ENCODE peak calls at places on chromosomes 4 and X, in nine cellular contexts. A is AG10803, O is coronary artery, G is K562, Q is AG09309, F is astrocyte of the spinal cord, S is GM06990, X is gastrocnemius medialis, N is cardiac muscle cell. B is an unnamed sample.
A peak's percentile ranks its signal among the peaks of the same experiment; 100 is the strongest.

GRCh38 chrX:88425739-88426138 is 321.3 kb upstream of the CPXCR1 start:
- DNase-seq in A (no peak), O (no peak), G (no peak), Q (no peak), F (no peak), S (no peak), X (no peak), N (no peak), B (no peak)

GRCh38 chr4:181289203-181289602 is 954.0 kb upstream of the TENM3 start:
- DNase-seq in A (no peak), O (no peak), G (no peak), Q (no peak), F (no peak), S (no peak), X (no peak), N (no peak), B (no peak)

GRCh38 chr4:159206427-159206871 is 103.6 kb downstream of the RAPGEF2 start:
- DNase-seq in A (peak; percentile 47), O (no peak), G (no peak), Q (no peak), F (peak; percentile 36), S (peak; percentile 37), X (no peak), N (no peak), B (no peak)

GRCh38 chr4:169846396-169846795 is 88.7 kb upstream of the HPF1 start:
- DNase-seq in A (no peak), O (no peak), G (no peak), Q (no peak), F (no peak), S (no peak), X (no peak), N (no peak), B (peak; percentile 72)

GRCh38 chr4:159071178-159071968 is 31.5 kb upstream of the RAPGEF2 start:
- DNase-seq in A (peak; percentile 76), O (no peak), G (no peak), Q (no peak), F (peak; percentile 87), S (no peak), X (no peak), N (peak; percentile 51), B (peak; percentile 24)

GRCh38 chr4:183291070-183291469 is 29.0 kb downstream of the CLDN22 start:
- DNase-seq in A (no peak), O (no peak), G (no peak), Q (no peak), F (no peak), S (no peak), X (no peak), N (no peak), B (no peak)

GRCh38 chr4:168453146-168453545 is 27.1 kb downstream of the DDX60L start:
- DNase-seq in A (no peak), O (no peak), G (no peak), Q (no peak), F (no peak), S (no peak), X (no peak), N (no peak), B (no peak)

GRCh38 chr4:9898596-9899345 is 117.3 kb downstream of the DRD5 start:
- DNase-seq in A (peak; percentile 21), O (no peak), G (peak; percentile 33), Q (no peak), F (no peak), S (no peak), X (no peak), N (peak; percentile 85), B (no peak)

GRCh38 chrX:39688219-39688575 is 409.6 kb downstream of the BCOR start:
- DNase-seq in A (no peak), O (no peak), G (no peak), Q (no peak), F (no peak), S (no peak), X (no peak), N (no peak), B (no peak)
- H3K4me3 ChIP-seq in A (peak overlapping the region; percentile 39), O (peak overlapping the region; percentile 70), G (no peak overlapping the region), Q (peak overlapping the region; percentile 20), F (peak overlapping the region; percentile 5), S (no peak overlapping the region), X (peak overlapping the region; percentile 45), N (peak overlapping the region; percentile 56), B (peak overlapping the region; percentile 14)

GRCh38 chr4:154415313-154415712 is 76.3 kb downstream of the DCHS2 start:
- DNase-seq in A (no peak), O (no peak), G (no peak), Q (no peak), F (no peak), S (no peak), X (no peak), N (no peak), B (no peak)

GRCh38 chr4:154417358-154417673 is 74.3 kb downstream of the DCHS2 start:
- DNase-seq in A (no peak), O (no peak), G (no peak), Q (no peak), F (no peak), S (no peak), X (no peak), N (no peak), B (no peak)

GRCh38 chr4:154421618-154422017 is 70.0 kb downstream of the DCHS2 start:
- DNase-seq in A (no peak), O (no peak), G (no peak), Q (no peak), F (no peak), S (peak; percentile 21), X (no peak), N (no peak), B (no peak)

GRCh38 chr4:154414796-154415195 is 76.8 kb downstream of the DCHS2 start:
- DNase-seq in A (no peak), O (no peak), G (no peak), Q (no peak), F (no peak), S (no peak), X (no peak), N (no peak), B (no peak)

DNA sequence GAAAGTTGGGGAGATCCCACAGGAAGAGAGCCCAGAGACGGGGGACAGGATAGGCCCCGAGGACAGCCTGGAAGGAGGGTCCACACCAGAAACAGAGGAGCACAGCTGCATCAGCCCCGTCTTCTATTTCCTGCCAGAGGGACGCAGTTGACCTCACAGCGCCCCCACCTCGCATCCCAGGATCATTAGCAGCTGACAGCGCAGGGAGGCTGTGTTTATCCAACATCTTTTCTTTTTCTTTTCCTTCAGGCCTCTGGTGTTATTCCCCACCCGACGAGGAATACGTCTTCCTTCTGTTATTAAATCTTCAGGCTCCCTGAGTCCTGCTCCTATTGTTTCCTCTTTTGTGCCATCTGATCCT is 75.4 kb downstream of the DCHS2 start:
- DNase-seq in A (no peak), O (no peak), G (peak; percentile 47), Q (no peak), F (no peak), S (peak; percentile 12), X (no peak), N (peak; percentile 4), B (no peak)
- TF ChIP-seq CTCF in A (no peak), O (no peak), G (peak; percentile 32), Q (no peak), F (no peak), S (peak; percentile 34), X (no peak), N (no peak), B (peak; percentile 10)

GRCh38 chr4:48124870-48125269 is 9.2 kb downstream of the TXK start:
- DNase-seq in A (no peak), O (no peak), G (no peak), Q (no peak), F (no peak), S (no peak), X (no peak), N (no peak), B (no peak)

GRCh38 chr4:48127882-48128394 is 6.1 kb downstream of the TXK start:
- DNase-seq in A (peak; percentile 98), O (no peak), G (peak; percentile 73), Q (peak; percentile 93), F (peak; percentile 98), S (peak; percentile 83), X (peak; percentile 10), N (peak; percentile 94), B (peak; percentile 94)

GRCh38 chr4:48129307-48130014 is 4.6 kb downstream of the TXK start:
- DNase-seq in A (no peak), O (no peak), G (peak; percentile 16), Q (no peak), F (no peak), S (no peak), X (no peak), N (peak; percentile 29), B (no peak)

GRCh38 chr4:48126621-48127020 is 7.4 kb downstream of the TXK start:
- DNase-seq in A (no peak), O (no peak), G (peak; percentile 79), Q (no peak), F (no peak), S (no peak), X (no peak), N (no peak), B (no peak)

DNA sequence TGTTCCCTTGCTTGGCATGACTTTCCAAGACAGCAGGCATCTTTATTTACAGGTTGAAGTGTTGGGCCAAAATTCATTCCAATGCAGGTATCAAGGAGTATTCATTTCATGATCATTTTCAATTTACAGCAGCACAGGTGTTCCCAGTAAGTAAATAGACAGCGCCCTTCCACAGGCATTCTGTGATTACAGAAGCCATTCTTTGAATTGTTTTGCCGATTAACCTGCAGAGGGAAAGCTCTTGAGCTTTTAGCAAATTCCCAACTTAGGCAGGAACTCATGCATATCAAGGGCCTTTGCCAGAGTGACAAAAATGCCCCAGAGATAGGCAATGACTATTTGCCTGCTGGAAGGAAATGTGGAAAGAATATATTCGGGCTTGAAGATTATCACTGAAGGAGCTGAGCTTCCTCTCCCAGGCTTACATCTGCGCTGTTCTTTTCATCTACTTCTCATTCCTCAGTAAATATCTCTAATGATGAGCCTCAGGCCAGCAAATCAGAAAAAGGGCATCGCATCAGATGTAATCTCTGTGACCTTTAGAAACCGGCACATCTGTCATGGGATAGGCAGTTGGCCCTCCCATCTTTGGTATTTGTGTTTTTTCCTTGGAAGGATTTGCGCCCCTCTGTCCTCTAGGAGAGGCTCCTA is 6.7 kb downstream of the TXK start:
- DNase-seq in A (no peak), O (no peak), G (no peak), Q (no peak), F (no peak), S (no peak), X (no peak), N (peak; percentile 6), B (no peak)
- H3K4me3 ChIP-seq in A (no peak overlapping the region), O (peak overlapping the region; percentile 66), G (no peak overlapping the region), Q (no peak overlapping the region), F (no peak overlapping the region), S (no peak overlapping the region), X (no peak overlapping the region), N (no peak overlapping the region), B (peak overlapping the region; percentile 31)

GRCh38 chr4:6329478-6330383 is 60.1 kb downstream of the WFS1 start:
- DNase-seq in A (no peak), O (no peak), G (peak; percentile 17), Q (no peak), F (no peak), S (no peak), X (no peak), N (no peak), B (no peak)

GRCh38 chr4:6331468-6331867 is 61.8 kb downstream of the WFS1 start:
- DNase-seq in A (no peak), O (no peak), G (no peak), Q (no peak), F (no peak), S (no peak), X (no peak), N (no peak), B (no peak)

GRCh38 chr4:6332042-6332668 is 62.5 kb downstream of the WFS1 start:
- DNase-seq in A (peak; percentile 11), O (no peak), G (peak; percentile 72), Q (no peak), F (no peak), S (no peak), X (no peak), N (peak; percentile 46), B (no peak)

GRCh38 chr4:6330384-6330767 is 60.7 kb downstream of the WFS1 start:
- DNase-seq in A (no peak), O (no peak), G (no peak), Q (no peak), F (no peak), S (no peak), X (no peak), N (no peak), B (no peak)

GRCh38 chr4:6331018-6331417 is 61.4 kb downstream of the WFS1 start:
- DNase-seq in A (peak; percentile 25), O (no peak), G (peak; percentile 59), Q (no peak), F (no peak), S (no peak), X (no peak), N (peak; percentile 27), B (no peak)
- TF ChIP-seq CTCF in A (peak; percentile 63), O (no peak), G (peak; percentile 73), Q (peak; percentile 74), F (peak; percentile 68), S (peak; percentile 80), X (no peak), N (peak; percentile 63), B (peak; percentile 79)